ENCODE peak calls at places on chromosomes 16 and 17, in seven cellular contexts. Y is activated naive CD4-positive, alpha-beta T cell; W is breast epithelium; I is NCI-H748 treated with DMSO at 0.1 percent for 48 hours; H is NCI-H69; L is AG20443; A is endothelial cell. R is an unnamed sample.

GRCh38 chr16:10501016-10501607 is 79.3 kb downstream of the EMP2 start:
- DNase-seq in Y (no peak), W (no peak), I (no peak), H (no peak), L (no peak), A (no peak), R (no peak)

GRCh38 chr17:59424331-59424730 is 92.9 kb downstream of the YPEL2 start:
- DNase-seq in Y (no peak), W (no peak), I (no peak), H (no peak), L (no peak), A (no peak), R (no peak)

GRCh38 chr17:17269926-17270773 is 10.9 kb downstream of the COPS3 start:
- DNase-seq in Y (no peak), W (no peak), I (no peak), H (peak; percentile 2), L (no peak), A (peak; percentile 37), R (peak; percentile 3)

GRCh38 chr16:52549011-52549692 is 2.2 kb upstream of the TOX3 start:
- DNase-seq in Y (no peak), W (no peak), I (no peak), H (peak; percentile 15), L (no peak), A (peak; percentile 45), R (no peak)

GRCh38 chr17:77363821-77364361 is 223.1 kb downstream of the SEC14L1 start:
- DNase-seq in Y (no peak), W (no peak), I (no peak), H (no peak), L (no peak), A (no peak), R (no peak)

GRCh38 chr16:89815639-89816348 is 653 bp downstream of the FANCA start:
- DNase-seq in Y (no peak), W (no peak), I (no peak), H (peak; percentile 38), L (peak; percentile 25), A (peak; percentile 28), R (no peak)

GRCh38 chr16:25092489-25092888 is 19.1 kb upstream of the LCMT1 start:
- DNase-seq in Y (no peak), W (no peak), I (no peak), H (no peak), L (no peak), A (no peak), R (no peak)

GRCh38 chr17:28258347-28258887 is 60.6 kb upstream of the TMEM97 start:
- DNase-seq in Y (no peak), W (no peak), I (no peak), H (no peak), L (no peak), A (no peak), R (peak; percentile 33)

GRCh38 chr17:17516941-17517720 is 20.9 kb upstream of the RASD1 start:
- DNase-seq in Y (no peak), W (no peak), I (no peak), H (no peak), L (no peak), A (no peak), R (no peak)

GRCh38 chr17:82551779-82552457 is 32.4 kb downstream of the FOXK2 start:
- DNase-seq in Y (peak; percentile 66), W (peak; percentile 69), I (no peak), H (peak; percentile 73), L (peak; percentile 94), A (peak; percentile 68), R (peak; percentile 66)

GRCh38 chr17:76461765-76462555 is 5.4 kb upstream of the AANAT start:
- DNase-seq in Y (no peak), W (no peak), I (no peak), H (no peak), L (peak; percentile 40), A (no peak), R (peak; percentile 73)

GRCh38 chr16:11395008-11395948 is 50.0 kb downstream of the RMI2 start:
- DNase-seq in Y (no peak), W (no peak), I (no peak), H (no peak), L (no peak), A (no peak), R (no peak)

GRCh38 chr17:2701996-2702741 is 9.4 kb downstream of the CLUH start:
- DNase-seq in Y (no peak), W (peak; percentile 74), I (no peak), H (no peak), L (no peak), A (no peak), R (no peak)

GRCh38 chr17:71438631-71439146 is 682.1 kb upstream of the SOX9 start:
- DNase-seq in Y (no peak), W (no peak), I (peak; percentile 92), H (peak; percentile 97), L (peak; percentile 79), A (no peak), R (peak; percentile 73)

GRCh38 chr17:50420419-50421112 is 5.5 kb upstream of the ACSF2 start:
- DNase-seq in Y (no peak), W (no peak), I (no peak), H (no peak), L (peak; percentile 56), A (no peak), R (no peak)

GRCh38 chr16:11583889-11584565 is 2.7 kb downstream of the LITAF start:
- DNase-seq in Y (no peak), W (no peak), I (no peak), H (peak; percentile 88), L (no peak), A (no peak), R (no peak)

GRCh38 chr16:79036541-79036940 is 564.0 kb downstream of the MAF start:
- DNase-seq in Y (no peak), W (no peak), I (no peak), H (no peak), L (no peak), A (no peak), R (no peak)

GRCh38 chr16:47731252-47731651 is 270.1 kb downstream of the PHKB start:
- DNase-seq in Y (no peak), W (no peak), I (no peak), H (no peak), L (peak; percentile 68), A (no peak), R (peak; percentile 45)

GRCh38 chr17:81333626-81334368 is 38.7 kb upstream of the SLC38A10 start:
- DNase-seq in Y (no peak), W (no peak), I (no peak), H (no peak), L (no peak), A (no peak), R (no peak)

GRCh38 chr17:52237151-52237550 is 78.6 kb upstream of the CA10 start:
- DNase-seq in Y (no peak), W (no peak), I (no peak), H (no peak), L (no peak), A (no peak), R (no peak)

GRCh38 chr17:1182831-1183578 is 3.2 kb upstream of the ABR start:
- DNase-seq in Y (no peak), W (no peak), I (no peak), H (peak; percentile 9), L (no peak), A (no peak), R (no peak)

GRCh38 chr17:77455111-77455877 is 314.5 kb downstream of the SEC14L1 start:
- DNase-seq in Y (no peak), W (no peak), I (no peak), H (no peak), L (no peak), A (no peak), R (no peak)

GRCh38 chr17:56499799-56500388 is 93.6 kb upstream of the NOG start:
- DNase-seq in Y (no peak), W (no peak), I (no peak), H (peak; percentile 36), L (no peak), A (peak; percentile 26), R (no peak)

GRCh38 chr16:82633964-82634600 is 7.3 kb downstream of the CDH13 start:
- DNase-seq in Y (no peak), W (no peak), I (peak; percentile 6), H (peak; percentile 10), L (peak; percentile 61), A (no peak), R (peak; percentile 75)

GRCh38 chr16:66130296-66130910 is 236.1 kb upstream of the CDH5 start:
- DNase-seq in Y (no peak), W (no peak), I (no peak), H (no peak), L (peak; percentile 85), A (no peak), R (peak; percentile 77)

GRCh38 chr17:63419949-63420867 is 25.9 kb downstream of the CYB561 start:
- DNase-seq in Y (no peak), W (no peak), I (no peak), H (no peak), L (no peak), A (peak; percentile 78), R (no peak)

GRCh38 chr16:3876695-3877094 is 3.8 kb downstream of the CREBBP start:
- DNase-seq in Y (no peak), W (no peak), I (no peak), H (no peak), L (no peak), A (no peak), R (no peak)

GRCh38 chr17:75889454-75889853 is 7.3 kb downstream of the TRIM65 start:
- DNase-seq in Y (no peak), W (no peak), I (no peak), H (no peak), L (no peak), A (no peak), R (no peak)

GRCh38 chr17:46717999-46718398 is 100.5 kb downstream of the WNT3 start:
- DNase-seq in Y (no peak), W (no peak), I (no peak), H (no peak), L (no peak), A (no peak), R (no peak)

GRCh38 chr17:38417210-38417951 is 10.9 kb upstream of the ARHGAP23 start:
- DNase-seq in Y (no peak), W (no peak), I (no peak), H (no peak), L (no peak), A (no peak), R (no peak)

GRCh38 chr17:47819475-47819874 is 2.1 kb downstream of the OSBPL7 start:
- DNase-seq in Y (no peak), W (no peak), I (no peak), H (no peak), L (no peak), A (no peak), R (no peak)

GRCh38 chr16:68972008-68972407 is 128.7 kb downstream of the TANGO6 start:
- DNase-seq in Y (no peak), W (no peak), I (peak; percentile 51), H (peak; percentile 85), L (no peak), A (no peak), R (no peak)

GRCh38 chr17:8210761-8211458 is 535 bp upstream of the AURKB start:
- DNase-seq in Y (no peak), W (no peak), I (no peak), H (peak; percentile 57), L (no peak), A (no peak), R (peak; percentile 53)